ENCODE peak calls at places on chromosomes 12 and 14, in ten cellular contexts. T is CD4-positive, alpha-beta memory T cell; Y is NCI-H774; K is activated naive CD4-positive, alpha-beta T cell treated with anti-CD3 and anti-CD28 coated beads, Interleukin-2, amount 10 ng/mL, durations not matched to agents 7 days and 5 days; P is body of pancreas; B is T-cell; U is Ammon's horn; F is left colon; D is colonic mucosa; N is HS-5. G is an unnamed sample.

GRCh38 chr12:175250-175649 is 38.7 kb downstream of the SLC6A12 start:
- DNase-seq in T (no peak), Y (no peak), K (no peak), P (peak), B (no peak), U (no peak), F (no peak), D (no peak), N (no peak), G (no peak)

GRCh38 chr12:114668151-114668891 is 15.7 kb downstream of the TBX3 start:
- DNase-seq in T (no peak), Y (peak), K (no peak), P (peak), B (no peak), U (peak), F (peak), D (peak), N (no peak), G (peak)

GRCh38 chr14:94361682-94362081 is 26.7 kb downstream of the SERPINA1 start:
- DNase-seq in T (no peak), Y (no peak), K (no peak), P (no peak), B (no peak), U (no peak), F (no peak), D (no peak), N (no peak), G (no peak)

GRCh38 chr14:75842624-75843023 is 139.2 kb downstream of the TGFB3 start:
- DNase-seq in T (no peak), Y (no peak), K (no peak), P (no peak), B (no peak), U (no peak), F (no peak), D (no peak), N (no peak), G (no peak)

GRCh38 chr12:62848418-62848817 is 86.5 kb downstream of the PPM1H start:
- DNase-seq in T (no peak), Y (no peak), K (no peak), P (no peak), B (no peak), U (no peak), F (no peak), D (no peak), N (peak), G (no peak)

GRCh38 chr14:81331229-81332026 is 68.7 kb downstream of the STON2 start:
- DNase-seq in T (no peak), Y (no peak), K (no peak), P (no peak), B (no peak), U (peak), F (no peak), D (no peak), N (no peak), G (no peak)

GRCh38 chr12:94362653-94363052 is 97.0 kb downstream of the CEP83 start:
- DNase-seq in T (no peak), Y (no peak), K (no peak), P (no peak), B (no peak), U (no peak), F (no peak), D (no peak), N (no peak), G (no peak)

GRCh38 chr12:113231275-113232231 is 10.3 kb downstream of the TPCN1 start:
- DNase-seq in T (no peak), Y (no peak), K (no peak), P (peak), B (no peak), U (no peak), F (no peak), D (no peak), N (no peak), G (no peak)

GRCh38 chr12:58540480-58541299 is 379.6 kb downstream of the LRIG3 start:
- DNase-seq in T (no peak), Y (peak), K (peak), P (peak), B (no peak), U (peak), F (peak), D (peak), N (no peak), G (peak)